ENCODE peak calls at places on chromosomes 5 and 9, in eight cellular contexts. A is heart left ventricle; H is aorta; M is IMR-90; F is heart right ventricle; S is mucosa of descending colon; J is pancreas; W is CD8-positive, alpha-beta memory T cell. D is an unnamed sample. For H3K36me3, the result is how much of the 10 kb centered on the place peaks cover.

GRCh38 chr9:135906291-135907005 is 898 bp downstream of the CAMSAP1 start:
- DNase-seq in A (no peak), H (peak), M (peak), F (no peak), S (no peak), J (peak), W (peak), D (no peak)

GRCh38 chr5:176744584-176744965 is 65.8 kb upstream of the UNC5A start:
- DNase-seq in A (no peak), H (no peak), M (no peak), F (no peak), S (no peak), J (no peak), W (no peak), D (no peak)

GRCh38 chr5:134070979-134071849 is 43.3 kb upstream of the TCF7 start:
- DNase-seq in A (no peak), H (no peak), M (no peak), F (no peak), S (peak), J (peak), W (no peak), D (no peak)

GRCh38 chr5:55151923-55152842 is 7.8 kb upstream of the GPX8 start:
- DNase-seq in A (no peak), H (no peak), M (peak), F (no peak), S (no peak), J (no peak), W (no peak), D (no peak)

GRCh38 chr5:78809444-78809843 is 160.9 kb upstream of the LHFPL2 start:
- DNase-seq in A (no peak), H (no peak), M (no peak), F (no peak), S (no peak), J (no peak), W (no peak), D (no peak)

GRCh38 chr5:148311516-148311915 is 707 bp upstream of the SPINK7 start:
- DNase-seq in A (no peak), H (no peak), M (no peak), F (no peak), S (no peak), J (no peak), W (no peak), D (no peak)

GRCh38 chr5:171055881-171056454 is 194.2 kb downstream of the RANBP17 start:
- DNase-seq in A (no peak), H (no peak), M (no peak), F (no peak), S (no peak), J (no peak), W (no peak), D (no peak)

GRCh38 chr5:72248352-72249032 is 71.5 kb downstream of the MRPS27 start:
- DNase-seq in A (peak), H (peak), M (peak), F (peak), S (no peak), J (peak), W (no peak), D (no peak)

GRCh38 chr9:121509175-121509574 is 9.5 kb upstream of the GGTA1 start:
- DNase-seq in A (no peak), H (no peak), M (peak), F (no peak), S (no peak), J (no peak), W (no peak), D (no peak)

GRCh38 chr9:110256392-110257096 is at the start of gene TXN:
- DNase-seq in A (peak), H (peak), M (peak), F (peak), S (peak), J (peak), W (peak), D (peak)

GRCh38 chr9:2837915-2838314 is 6.0 kb downstream of the PUM3 start:
- DNase-seq in A (no peak), H (no peak), M (peak), F (no peak), S (no peak), J (no peak), W (no peak), D (no peak)

GRCh38 chr5:71651554-71651953 is 64.4 kb downstream of the MCCC2 start:
- DNase-seq in A (no peak), H (no peak), M (no peak), F (no peak), S (no peak), J (no peak), W (no peak), D (no peak)

GRCh38 chr5:206406-206805 is 11.5 kb downstream of the CCDC127 start:
- DNase-seq in A (no peak), H (no peak), M (peak), F (no peak), S (no peak), J (no peak), W (no peak), D (no peak)

GRCh38 chr5:132826424-132827082 is 3.9 kb downstream of the SHROOM1 start:
- DNase-seq in A (no peak), H (no peak), M (no peak), F (no peak), S (no peak), J (no peak), W (no peak), D (no peak)

GRCh38 chr9:135979472-135980166 is 18.4 kb upstream of the UBAC1 start:
- DNase-seq in A (no peak), H (no peak), M (no peak), F (no peak), S (no peak), J (no peak), W (no peak), D (no peak)

GRCh38 chr9:106846307-106846706 is 16.7 kb upstream of the ZNF462 start:
- DNase-seq in A (no peak), H (no peak), M (no peak), F (no peak), S (no peak), J (no peak), W (no peak), D (no peak)

DNA sequence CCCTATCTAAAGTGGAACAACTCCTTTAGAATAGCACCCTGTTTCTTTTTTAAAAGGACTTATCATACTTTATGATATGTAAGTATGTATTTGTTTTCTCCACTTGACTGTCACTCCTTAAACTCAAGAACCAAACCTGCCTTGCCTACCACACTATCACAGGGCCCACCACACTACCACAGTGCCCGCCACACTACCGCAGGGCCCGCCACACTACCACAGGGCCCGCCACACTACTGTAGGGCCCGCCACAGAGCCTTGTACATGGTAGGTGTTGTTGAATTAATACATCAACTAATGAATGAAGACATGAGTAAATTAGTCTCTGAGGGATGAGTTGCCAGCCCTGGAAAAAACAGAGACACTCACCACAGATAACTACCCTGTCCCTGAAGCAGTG is 18.0 kb downstream of the SLC31A2 start:
- DNase-seq in A (no peak), H (no peak), M (no peak), F (no peak), S (no peak), J (no peak), W (no peak), D (no peak)
- H3K36me3 ChIP-seq in A (half or more), H (under half), M (half or more), F (half or more), S (under half), J (half or more), W (half or more), D (half or more)

DNA sequence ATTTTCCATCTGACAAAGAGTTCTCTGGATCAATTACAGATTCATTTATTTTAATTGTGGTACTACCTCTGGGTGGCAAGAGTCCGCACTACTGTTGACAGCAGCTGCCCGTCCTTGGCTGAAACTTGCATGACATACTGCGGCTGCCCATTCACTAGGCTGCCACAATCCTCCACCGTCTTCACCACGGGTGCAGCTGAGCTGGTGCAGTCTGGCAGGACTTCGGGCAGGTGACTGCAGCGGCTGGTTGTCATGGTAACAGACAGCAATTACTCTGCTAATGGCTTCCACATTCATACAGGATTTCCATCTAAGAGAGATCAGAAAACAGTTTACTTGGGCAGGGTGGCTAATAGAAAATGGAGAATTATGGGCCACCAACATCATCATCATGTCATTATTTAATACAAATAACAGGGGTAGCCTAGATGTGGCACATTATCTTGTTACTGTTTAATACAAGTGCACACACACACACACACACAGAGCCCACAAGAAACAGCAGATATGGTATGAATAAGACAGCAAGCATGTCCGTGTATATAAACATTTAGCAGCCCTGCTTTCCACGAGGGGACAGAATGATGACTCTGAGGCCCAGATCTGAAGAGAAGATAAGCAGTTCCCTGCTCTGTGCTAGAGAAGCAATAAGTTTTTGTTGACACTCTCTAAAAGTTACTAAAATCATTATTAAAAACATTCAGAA is 112.3 kb downstream of the MARCHF3 start:
- DNase-seq in A (no peak), H (no peak), M (peak), F (no peak), S (no peak), J (peak), W (no peak), D (peak)
- H3K36me3 ChIP-seq in A (under half), H (under half), M (under half), F (under half), S (under half), J (under half), W (under half), D (under half)

GRCh38 chr5:74801941-74802340 is 34.9 kb downstream of the NSA2 start:
- DNase-seq in A (no peak), H (no peak), M (peak), F (no peak), S (no peak), J (no peak), W (no peak), D (no peak)

GRCh38 chr5:74801197-74801596 is 34.1 kb downstream of the NSA2 start:
- DNase-seq in A (no peak), H (no peak), M (no peak), F (no peak), S (no peak), J (no peak), W (no peak), D (no peak)

GRCh38 chr5:74798977-74799911 is 32.2 kb downstream of the NSA2 start:
- DNase-seq in A (no peak), H (no peak), M (peak), F (no peak), S (no peak), J (no peak), W (no peak), D (no peak)
- H3K36me3 ChIP-seq in A (under half), H (under half), M (under half), F (under half), S (under half), J (under half), W (under half), D (under half)

GRCh38 chr5:150043657-150044333 is 42.6 kb downstream of the CSF1R start:
- DNase-seq in A (no peak), H (no peak), M (peak), F (no peak), S (no peak), J (no peak), W (no peak), D (no peak)
- H3K36me3 ChIP-seq in A (half or more), H (under half), M (half or more), F (half or more), S (under half), J (half or more), W (half or more), D (half or more)

GRCh38 chr5:81046041-81046440 is 85.9 kb downstream of the RASGRF2 start:
- DNase-seq in A (no peak), H (no peak), M (no peak), F (no peak), S (no peak), J (no peak), W (no peak), D (no peak)
- H3K36me3 ChIP-seq in A (under half), H (under half), M (under half), F (under half), S (under half), J (under half), W (under half), D (under half)

GRCh38 chr9:125323615-125324014 is 62.0 kb downstream of the GAPVD1 start:
- DNase-seq in A (no peak), H (no peak), M (peak), F (no peak), S (no peak), J (no peak), W (no peak), D (no peak)
- H3K36me3 ChIP-seq in A (half or more), H (under half), M (under half), F (half or more), S (under half), J (under half), W (under half), D (half or more)

GRCh38 chr5:1463326-1464095 is 18.3 kb upstream of the SLC6A3 start:
- DNase-seq in A (peak), H (peak), M (no peak), F (no peak), S (peak), J (no peak), W (no peak), D (no peak)
- H3K36me3 ChIP-seq in A (under half), H (under half), M (half or more), F (half or more), S (under half), J (under half), W (under half), D (half or more)

DNA sequence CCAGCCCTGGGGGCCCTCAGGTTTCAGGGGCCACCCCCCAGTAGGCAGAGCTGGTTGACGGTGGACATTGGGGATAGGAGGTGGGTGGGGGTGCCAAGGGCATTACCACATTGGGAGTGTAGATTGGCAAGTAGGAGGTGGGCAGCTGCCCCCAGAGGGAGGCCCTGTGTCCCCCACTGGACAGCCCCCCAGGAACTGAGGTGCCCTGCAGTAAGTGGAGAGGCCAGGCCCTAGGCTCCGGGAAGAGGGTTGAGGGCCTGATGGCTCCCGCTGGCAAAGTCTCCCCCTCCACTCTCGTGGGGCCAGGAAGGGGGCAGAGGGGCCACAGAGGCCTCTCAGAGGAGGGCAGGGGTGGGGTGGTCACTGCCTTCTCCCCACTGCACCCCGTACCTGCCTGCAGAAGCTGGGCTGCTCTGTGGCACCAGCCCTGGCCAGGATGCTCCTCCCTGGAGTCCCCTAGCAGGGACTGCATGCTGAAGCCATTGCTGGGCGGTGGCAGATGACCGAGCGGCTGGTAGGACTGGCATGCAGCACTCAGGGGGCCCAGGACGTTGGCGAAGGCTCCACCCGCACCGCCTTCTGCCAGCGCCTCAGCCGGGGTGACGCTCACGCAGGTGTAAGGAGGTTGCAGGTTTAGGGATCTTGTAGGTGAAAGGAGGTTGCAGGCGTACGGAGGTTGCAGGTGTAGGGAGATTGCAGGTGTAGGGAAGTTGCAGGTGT is 89.6 kb upstream of the CACNA1B start:
- DNase-seq in A (no peak), H (no peak), M (no peak), F (no peak), S (peak), J (no peak), W (no peak), D (no peak)
- H3K36me3 ChIP-seq in A (half or more), H (under half), M (under half), F (half or more), S (under half), J (under half), W (under half), D (under half)

GRCh38 chr9:83656032-83656680 is 33.2 kb downstream of the IDNK start:
- DNase-seq in A (no peak), H (no peak), M (no peak), F (no peak), S (no peak), J (no peak), W (no peak), D (no peak)

GRCh38 chr9:83649515-83649914 is 26.6 kb downstream of the IDNK start:
- DNase-seq in A (no peak), H (no peak), M (no peak), F (no peak), S (no peak), J (no peak), W (no peak), D (no peak)

GRCh38 chr9:83656952-83657351 is 34.0 kb downstream of the IDNK start:
- DNase-seq in A (no peak), H (no peak), M (no peak), F (no peak), S (no peak), J (no peak), W (no peak), D (no peak)

GRCh38 chr9:83651558-83651957 is 28.6 kb downstream of the IDNK start:
- DNase-seq in A (no peak), H (no peak), M (no peak), F (no peak), S (no peak), J (no peak), W (no peak), D (no peak)

GRCh38 chr9:83655433-83655832 is 32.5 kb downstream of the IDNK start:
- DNase-seq in A (no peak), H (no peak), M (no peak), F (no peak), S (no peak), J (no peak), W (no peak), D (no peak)
- H3K36me3 ChIP-seq in A (half or more), H (under half), M (under half), F (half or more), S (under half), J (under half), W (under half), D (under half)

D was measured in WERI-Rb-1.